ENCODE peak calls at places on chromosomes 16 and 17, in four cellular contexts. H is nucleus accumbens; U is cardiac muscle cell; A is activated CD8-positive, alpha-beta T cell treated with anti-CD3 and anti-CD28 coated beads, Interleukin-2, amount 10 ng/mL, durations not matched to agents 7 days and 5 days. B is an unnamed sample.

GRCh38 chr17:62703776-62704380 is 76.4 kb downstream of the MRC2 start:
- DNase-seq in H (peak), U (peak), A (peak), B (peak)

GRCh38 chr16:67029249-67030096 is 524 bp downstream of the CBFB start:
- DNase-seq in H (peak), U (peak), A (peak), B (no peak)

GRCh38 chr17:79951361-79952264 is 84.1 kb downstream of the TBC1D16 start:
- DNase-seq in H (peak), U (peak), A (no peak), B (no peak)

GRCh38 chr16:74281285-74281684 is 15.3 kb upstream of the PSMD7 start:
- DNase-seq in H (no peak), U (peak), A (no peak), B (no peak)

GRCh38 chr17:82223517-82223916 is 5.3 kb upstream of the SLC16A3 start:
- DNase-seq in H (no peak), U (no peak), A (no peak), B (no peak)

GRCh38 chr16:3579776-3580175 is 2.6 kb upstream of the NLRC3 start:
- DNase-seq in H (no peak), U (no peak), A (no peak), B (no peak)

GRCh38 chr16:78939600-78939999 is 660.9 kb downstream of the MAF start:
- DNase-seq in H (no peak), U (no peak), A (no peak), B (no peak)

GRCh38 chr17:57732062-57732461 is 13.0 kb downstream of the CCDC182 start:
- DNase-seq in H (no peak), U (no peak), A (no peak), B (no peak)

GRCh38 chr16:81634380-81635121 is 144.5 kb upstream of the PLCG2 start:
- DNase-seq in H (no peak), U (peak), A (no peak), B (no peak)

GRCh38 chr16:66872524-66872923 is 7.8 kb upstream of the PDP2 start:
- DNase-seq in H (no peak), U (no peak), A (no peak), B (no peak)

GRCh38 chr16:71262391-71262790 is 26.8 kb downstream of the CMTR2 start:
- DNase-seq in H (no peak), U (no peak), A (no peak), B (no peak)

GRCh38 chr17:31738067-31738466 is 121.0 kb downstream of the COPRS start:
- DNase-seq in H (no peak), U (no peak), A (no peak), B (peak)

GRCh38 chr17:75151893-75152292 is 2.4 kb downstream of the JPT1 start:
- DNase-seq in H (no peak), U (no peak), A (no peak), B (no peak)

GRCh38 chr17:51703364-51704341 is 443.3 kb downstream of the UTP18 start:
- DNase-seq in H (no peak), U (no peak), A (no peak), B (no peak)

GRCh38 chr17:3914319-3914685 is 2.0 kb downstream of the P2RX1 start:
- DNase-seq in H (no peak), U (no peak), A (no peak), B (no peak)

GRCh38 chr17:52145496-52145895 is 13.0 kb downstream of the CA10 start:
- DNase-seq in H (no peak), U (no peak), A (no peak), B (no peak)

GRCh38 chr17:75893305-75894048 is 3.3 kb downstream of the TRIM65 start:
- DNase-seq in H (no peak), U (no peak), A (no peak), B (no peak)

GRCh38 chr16:23280483-23280967 is 21.6 kb upstream of the SCNN1B start:
- DNase-seq in H (no peak), U (no peak), A (no peak), B (no peak)

GRCh38 chr17:64343833-64344637 is 46.6 kb downstream of the PECAM1 start:
- DNase-seq in H (peak), U (no peak), A (no peak), B (no peak)

GRCh38 chr16:85662036-85662812 is 26.5 kb downstream of the GINS2 start:
- DNase-seq in H (no peak), U (no peak), A (no peak), B (no peak)

GRCh38 chr17:32794533-32795246 is 82.2 kb downstream of the MYO1D start:
- DNase-seq in H (no peak), U (no peak), A (no peak), B (no peak)

GRCh38 chr16:13158427-13158826 is 257.0 kb downstream of the SHISA9 start:
- DNase-seq in H (no peak), U (no peak), A (no peak), B (no peak)

GRCh38 chr17:81957691-81958432 is 3.1 kb downstream of the NOTUM start:
- DNase-seq in H (no peak), U (no peak), A (no peak), B (no peak)

GRCh38 chr17:46742539-46743270 is 75.8 kb downstream of the WNT3 start:
- DNase-seq in H (no peak), U (peak), A (no peak), B (no peak)

GRCh38 chr17:81335388-81336157 is 40.5 kb upstream of the SLC38A10 start:
- DNase-seq in H (no peak), U (no peak), A (no peak), B (no peak)

GRCh38 chr17:69870751-69871199 is 204.2 kb upstream of the KCNJ16 start:
- DNase-seq in H (no peak), U (peak), A (no peak), B (no peak)

GRCh38 chr16:62018301-62019060 is 17.8 kb downstream of the CDH8 start:
- DNase-seq in H (no peak), U (no peak), A (no peak), B (no peak)

GRCh38 chr16:81945665-81946064 is 65.6 kb downstream of the SDR42E1 start:
- DNase-seq in H (no peak), U (no peak), A (no peak), B (no peak)

GRCh38 chr17:364308-364707 is 11.7 kb upstream of the RPH3AL start:
- DNase-seq in H (no peak), U (no peak), A (no peak), B (no peak)

B was measured in NCI-H1930.